ENCODE peak calls at places on chromosomes 13 and 19, in five cellular contexts. Z, W, E, R and S are unnamed samples. For H3K4me1, the result is how much of the 10 kb centered on the place peaks cover.

GRCh38 chr19:934865-935422 is 9.1 kb downstream of the ARID3A start:
- DNase-seq in Z (peak), W (peak), E (peak), R (peak), S (peak)

GRCh38 chr19:931860-932646 is 6.2 kb downstream of the ARID3A start:
- DNase-seq in Z (no peak), W (no peak), E (no peak), R (no peak), S (no peak)

GRCh38 chr13:109105899-109106298 is 476.5 kb downstream of the MYO16 start:
- DNase-seq in Z (no peak), W (no peak), E (no peak), R (no peak), S (no peak)

GRCh38 chr13:105894711-105895110 is 640.8 kb downstream of the EFNB2 start:
- DNase-seq in Z (no peak), W (no peak), E (no peak), R (no peak), S (no peak)

GRCh38 chr13:31755803-31756212 is 16.5 kb downstream of the RXFP2 start:
- DNase-seq in Z (no peak), W (no peak), E (no peak), R (no peak), S (no peak)

GRCh38 chr19:54307389-54307788 is 5.6 kb downstream of the LILRA5 start:
- DNase-seq in Z (no peak), W (no peak), E (no peak), R (no peak), S (peak)

GRCh38 chr19:46073268-46073922 is 32.6 kb upstream of the IGFL4 start:
- DNase-seq in Z (no peak), W (no peak), E (no peak), R (no peak), S (no peak)

GRCh38 chr19:35135389-35135909 is 590 bp upstream of the LGI4 start:
- DNase-seq in Z (peak), W (peak), E (peak), R (peak), S (peak)

GRCh38 chr13:32314968-32315254 is 252 bp downstream of the ZAR1L start:
- DNase-seq in Z (no peak), W (peak), E (peak), R (peak), S (peak)

GRCh38 chr13:62920181-62920580 is 1504.5 kb upstream of the PCDH20 start:
- DNase-seq in Z (no peak), W (no peak), E (no peak), R (no peak), S (no peak)

GRCh38 chr19:2770055-2771013 is 12.7 kb downstream of the SGTA start:
- DNase-seq in Z (no peak), W (peak), E (no peak), R (peak), S (no peak)

GRCh38 chr19:40035996-40036395 is 20.0 kb downstream of the ZNF780B start:
- DNase-seq in Z (no peak), W (no peak), E (no peak), R (no peak), S (no peak)

GRCh38 chr13:88761145-88761544 is 1090.0 kb downstream of the SLITRK5 start:
- DNase-seq in Z (no peak), W (no peak), E (no peak), R (no peak), S (no peak)

GRCh38 chr19:39208175-39208795 is 4.2 kb upstream of the SYCN start:
- DNase-seq in Z (no peak), W (no peak), E (no peak), R (no peak), S (no peak)

GRCh38 chr19:1665565-1666047 is 13.2 kb upstream of the TCF3 start:
- DNase-seq in Z (no peak), W (no peak), E (no peak), R (no peak), S (no peak)

GRCh38 chr13:99280166-99280565 is 22.0 kb upstream of the GPR18 start:
- DNase-seq in Z (no peak), W (no peak), E (no peak), R (no peak), S (no peak)
- H3K4me1 ChIP-seq in Z (under half), W (under half), E (under half), R (under half), S (under half)

GRCh38 chr19:5291588-5292193 is 48.9 kb downstream of the PTPRS start:
- DNase-seq in Z (no peak), W (no peak), E (no peak), R (no peak), S (no peak)

GRCh38 chr19:5293607-5294089 is 47.0 kb downstream of the PTPRS start:
- DNase-seq in Z (peak), W (no peak), E (no peak), R (no peak), S (peak)

GRCh38 chr19:5292453-5292842 is 48.2 kb downstream of the PTPRS start:
- DNase-seq in Z (peak), W (no peak), E (no peak), R (no peak), S (peak)

GRCh38 chr19:5294403-5295160 is 46.0 kb downstream of the PTPRS start:
- DNase-seq in Z (no peak), W (no peak), E (no peak), R (no peak), S (no peak)

GRCh38 chr19:5292843-5293606 is 47.6 kb downstream of the PTPRS start:
- DNase-seq in Z (peak), W (peak), E (no peak), R (peak), S (peak)
- TF ChIP-seq POLR2A in Z (peak), W (no peak), E (peak), R (peak), S (no peak)

DNA sequence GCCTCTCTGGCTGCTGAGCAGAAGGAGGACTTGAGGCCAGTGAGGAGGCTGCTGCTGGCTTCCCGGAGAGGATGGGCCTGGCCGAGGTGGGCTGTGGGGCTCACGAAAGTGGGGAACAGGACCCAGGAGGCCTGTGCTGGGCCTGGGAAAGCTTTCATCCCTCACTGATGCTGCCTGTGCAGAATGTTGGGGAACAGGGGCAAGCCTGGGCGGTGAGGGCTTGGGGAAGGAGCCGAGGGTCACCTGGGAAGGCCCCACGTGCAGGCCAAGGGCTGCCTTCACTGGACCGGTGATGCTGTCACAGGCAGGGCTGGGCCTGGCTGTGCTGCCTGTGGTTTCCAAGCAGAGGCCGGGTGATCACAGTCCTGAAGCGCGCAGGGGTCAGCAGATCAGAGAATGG is 9.4 kb downstream of the AP1M1 start:
- DNase-seq in Z (no peak), W (no peak), E (no peak), R (no peak), S (no peak)
- H3K4me1 ChIP-seq in Z (under half), W (under half), E (under half), R (under half), S (under half)

GRCh38 chr19:48258350-48258749 is 2.6 kb upstream of the CARD8 start:
- DNase-seq in Z (no peak), W (no peak), E (no peak), R (no peak), S (no peak)
- TF ChIP-seq POLR2A in Z (no peak), W (no peak), E (no peak), R (no peak), S (no peak)

GRCh38 chr13:98482476-98483444 is 94.1 kb downstream of the STK24 start:
- DNase-seq in Z (peak), W (peak), E (no peak), R (peak), S (peak)

GRCh38 chr13:98486412-98486811 is 90.5 kb downstream of the STK24 start:
- DNase-seq in Z (no peak), W (no peak), E (no peak), R (no peak), S (no peak)

GRCh38 chr13:98485561-98485960 is 91.3 kb downstream of the STK24 start:
- DNase-seq in Z (no peak), W (no peak), E (no peak), R (no peak), S (no peak)

GRCh38 chr13:98483636-98484288 is 93.1 kb downstream of the STK24 start:
- DNase-seq in Z (peak), W (no peak), E (no peak), R (no peak), S (no peak)

DNA sequence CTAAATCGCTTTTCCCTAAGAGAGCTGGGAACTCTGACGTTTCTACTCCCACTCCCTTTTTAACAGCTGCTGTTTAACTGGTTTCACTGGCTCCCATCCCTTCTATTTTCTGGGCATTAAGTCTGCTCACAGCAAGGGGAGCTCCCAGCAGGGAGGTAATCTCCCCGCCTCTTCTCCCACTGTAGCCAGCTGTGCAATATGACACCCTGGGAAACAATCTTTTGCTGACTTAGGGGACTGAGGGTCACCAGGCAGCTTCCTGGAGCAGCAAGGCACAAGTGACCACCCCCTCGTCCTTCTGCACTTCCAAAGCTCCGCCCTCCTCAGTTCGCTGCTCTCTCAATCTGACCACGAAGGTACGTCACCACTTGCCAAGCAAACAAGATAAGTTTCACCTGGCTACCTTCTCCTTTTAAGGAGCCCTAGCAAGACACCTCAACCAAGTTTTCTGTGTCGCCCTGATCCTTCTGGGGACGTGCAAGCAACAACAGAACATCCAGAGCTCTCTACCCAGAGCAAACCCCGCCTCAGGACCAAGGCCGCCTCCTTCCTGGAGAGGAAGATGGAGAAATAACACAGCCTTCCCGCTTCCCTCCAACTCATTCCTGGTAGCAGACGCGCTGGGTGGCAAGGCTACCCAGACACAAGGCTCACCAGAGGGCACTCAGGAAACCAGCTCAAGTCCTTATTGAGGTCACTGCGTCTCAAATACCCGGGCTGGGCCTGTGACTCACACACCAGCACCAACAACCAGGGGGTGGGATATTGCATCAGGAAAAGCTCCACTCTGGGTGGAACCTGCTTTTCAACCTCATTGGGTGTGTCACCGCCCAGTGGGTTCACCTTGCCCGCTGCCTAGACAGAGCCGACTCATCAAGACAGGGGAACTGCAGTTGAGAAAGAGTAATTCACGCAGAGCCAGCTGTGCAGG is 92.4 kb downstream of the STK24 start:
- DNase-seq in Z (peak), W (peak), E (peak), R (peak), S (peak)
- H3K4me1 ChIP-seq in Z (under half), W (half or more), E (half or more), R (under half), S (half or more)

DNA sequence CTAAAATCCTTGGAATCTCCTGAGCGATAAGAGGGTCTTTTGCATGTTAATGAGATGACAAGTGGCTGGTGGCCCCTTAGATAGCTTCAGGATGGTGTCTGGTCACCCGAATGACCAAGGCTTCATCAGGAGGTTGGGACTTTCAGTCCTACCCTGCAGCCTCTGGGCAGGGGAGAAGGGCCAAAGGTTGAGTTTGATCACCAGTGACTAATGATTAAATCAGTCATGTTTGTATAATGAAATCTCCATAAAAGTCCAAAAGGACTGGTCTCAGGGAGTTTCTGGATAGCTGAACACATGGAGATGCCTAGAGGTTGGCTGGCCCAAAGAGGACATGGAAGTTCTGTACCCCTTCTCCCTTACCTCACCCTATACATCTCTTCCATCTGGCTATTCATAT is 316.2 kb downstream of the MTUS2 start:
- DNase-seq in Z (no peak), W (no peak), E (no peak), R (no peak), S (no peak)
- TF ChIP-seq POLR2A in Z (no peak), W (no peak), E (no peak), R (no peak), S (no peak)

DNA sequence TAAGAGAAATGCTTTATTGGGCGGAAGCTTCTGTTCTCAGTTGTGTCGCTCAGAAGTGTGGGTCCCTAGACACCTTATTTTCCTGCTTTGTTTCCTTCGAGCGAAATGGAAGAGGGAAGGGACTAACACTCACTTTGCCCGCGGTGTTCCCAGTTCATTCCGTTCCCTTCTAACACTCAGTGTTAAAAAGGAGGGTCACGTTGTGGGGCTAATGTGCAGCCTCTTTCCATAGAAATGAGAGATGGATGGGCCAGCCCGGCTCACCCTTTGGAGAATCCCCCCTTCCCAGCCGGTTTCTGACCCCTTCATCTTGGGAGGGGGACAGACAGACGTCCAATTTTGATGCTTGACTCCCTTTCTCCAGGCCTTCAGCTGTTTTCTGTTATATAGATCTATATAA is 2.3 kb downstream of the ATP11A start:
- DNase-seq in Z (no peak), W (no peak), E (no peak), R (no peak), S (peak)
- H3K4me1 ChIP-seq in Z (under half), W (under half), E (half or more), R (under half), S (under half)

GRCh38 chr19:7535993-7536685 is 622 bp downstream of the PNPLA6 start:
- DNase-seq in Z (no peak), W (no peak), E (no peak), R (no peak), S (no peak)

GRCh38 chr19:7533281-7533819 is 2.2 kb upstream of the PNPLA6 start:
- DNase-seq in Z (peak), W (peak), E (no peak), R (peak), S (peak)

GRCh38 chr19:7535035-7535992 is at the start of gene PNPLA6:
- DNase-seq in Z (peak), W (peak), E (peak), R (peak), S (peak)

GRCh38 chr19:7533925-7534480 is 1.5 kb upstream of the PNPLA6 start:
- DNase-seq in Z (peak), W (peak), E (peak), R (peak), S (peak)

DNA sequence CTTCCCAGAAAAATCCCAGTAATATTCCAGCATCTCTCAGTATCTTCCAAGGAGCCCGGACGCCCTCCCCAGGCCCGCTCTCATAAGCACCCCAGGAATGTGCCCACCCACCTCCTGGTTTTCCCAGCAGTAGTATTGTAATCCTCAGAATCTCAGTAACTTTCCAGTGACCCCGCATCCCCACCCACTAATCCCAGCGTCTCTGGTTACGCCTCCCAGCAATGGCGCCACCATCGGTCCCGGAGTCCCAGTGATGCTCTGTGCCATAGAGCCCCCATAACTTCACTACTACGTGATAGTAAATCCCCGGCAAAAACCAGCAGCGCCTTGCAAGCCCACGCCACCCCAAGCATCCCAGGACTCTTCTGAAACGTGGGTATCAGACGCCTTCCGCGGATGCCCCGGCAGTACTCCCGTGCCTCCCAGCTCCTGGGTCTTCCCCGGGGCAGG is 961 bp upstream of the PNPLA6 start:
- DNase-seq in Z (peak), W (peak), E (peak), R (peak), S (peak)
- TF ChIP-seq POLR2A in Z (no peak), W (no peak), E (no peak), R (no peak), S (no peak)